ENCODE peak calls at places on chromosomes 6 and 20, in ten cellular contexts. H is heart left ventricle; M is breast epithelium; L is mammary epithelial cell; O is lung; F is transverse colon; P is IMR-90; X is BJ; G is CD8-positive, alpha-beta T cell; Y is prostate gland. Z is an unnamed sample.

GRCh38 chr6:42783177-42783875 is 1.5 kb downstream of the BICRAL start:
- DNase-seq in O (peak; percentile 79), L (peak; percentile 57), M (peak; percentile 62), H (peak; percentile 75), G (peak; percentile 71), X (no peak), F (peak; percentile 77), P (peak; percentile 59), Y (peak; percentile 68), Z (no peak)

GRCh38 chr6:135383766-135384165 is 113.8 kb downstream of the AHI1 start:
- DNase-seq in G (no peak), L (no peak), Y (no peak), P (no peak), O (no peak), M (no peak), H (no peak), X (no peak), F (no peak), Z (no peak)

GRCh38 chr6:135322427-135323201 is 141.5 kb downstream of the MYB start:
- DNase-seq in F (no peak), Y (no peak), L (no peak), O (no peak), H (no peak), P (no peak), M (no peak), G (no peak), X (no peak), Z (no peak)

GRCh38 chr20:16189371-16189770 is 383.9 kb downstream of the KIF16B start:
- DNase-seq in X (no peak), Y (no peak), M (no peak), L (no peak), P (no peak), F (no peak), G (no peak), O (no peak), H (no peak), Z (no peak)

GRCh38 chr20:24289737-24290481 is 179.5 kb upstream of the SYNDIG1 start:
- DNase-seq in F (no peak), H (no peak), O (no peak), L (no peak), X (no peak), G (no peak), M (no peak), P (no peak), Y (no peak), Z (no peak)

GRCh38 chr6:10310826-10311225 is 104.0 kb downstream of the TFAP2A start:
- DNase-seq in P (no peak), X (no peak), O (no peak), F (no peak), M (peak; percentile 28), L (peak; percentile 20), G (no peak), H (no peak), Y (peak; percentile 66), Z (peak; percentile 77)

GRCh38 chr6:139881728-139882211 is 507.3 kb upstream of the CITED2 start:
- DNase-seq in P (peak; percentile 53), M (no peak), Y (peak; percentile 34), O (no peak), H (no peak), F (peak; percentile 55), X (no peak), G (no peak), L (peak; percentile 30), Z (peak; percentile 45)

GRCh38 chr6:143271024-143271423 is 179.5 kb downstream of the ADAT2 start:
- DNase-seq in L (peak; percentile 80), P (peak; percentile 82), H (peak; percentile 53), X (no peak), O (no peak), M (no peak), G (no peak), Y (no peak), F (no peak), Z (peak; percentile 90)

DNA sequence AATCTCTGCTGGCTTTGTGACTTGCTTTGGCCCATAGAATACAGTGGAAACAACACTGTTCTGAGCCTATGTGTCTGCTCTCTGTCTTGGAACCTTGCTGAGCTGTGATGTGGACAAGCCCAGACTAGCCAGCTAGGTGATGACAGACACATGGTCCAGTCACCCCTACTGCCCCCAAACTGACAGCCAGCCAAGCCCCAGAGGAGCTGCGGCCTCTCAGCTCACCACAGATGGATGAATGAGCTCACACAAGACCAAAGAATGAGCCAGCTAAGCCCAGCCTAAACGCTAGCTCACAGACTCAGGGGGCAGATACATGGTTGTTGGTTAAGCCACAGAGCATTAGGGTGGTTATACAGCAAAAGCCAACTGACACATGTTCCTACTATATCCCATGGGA is 4.1 kb downstream of the AARS2 start:
- DNase-seq in H (peak; percentile 77), F (no peak), X (peak; percentile 8), G (no peak), P (peak; percentile 85), L (peak; percentile 96), O (no peak), Y (no peak), M (no peak), Z (peak; percentile 98)
- H3K36me3 ChIP-seq in H (peaks cover 77% of the 10 kb centered on the region), F (no peaks in the 10 kb centered on the region), X (peaks cover 38% of the 10 kb centered on the region), G (peaks cover 34% of the 10 kb centered on the region), P (peaks cover 53% of the 10 kb centered on the region), L (peaks cover 11% of the 10 kb centered on the region), O (no peaks in the 10 kb centered on the region), Y (peaks cover 15% of the 10 kb centered on the region), M (no peaks in the 10 kb centered on the region), Z (peaks cover 37% of the 10 kb centered on the region)

GRCh38 chr6:157393667-157394329 is 12.8 kb downstream of the ZDHHC14 start:
- DNase-seq in F (no peak), Y (no peak), M (no peak), G (no peak), X (no peak), O (no peak), H (no peak), L (no peak), P (no peak), Z (no peak)

GRCh38 chr6:157386454-157386853 is 5.5 kb downstream of the ZDHHC14 start:
- DNase-seq in P (no peak), G (no peak), O (no peak), H (no peak), Y (no peak), F (no peak), X (no peak), M (no peak), L (no peak), Z (no peak)

GRCh38 chr6:157388924-157389323 is 7.9 kb downstream of the ZDHHC14 start:
- DNase-seq in X (no peak), O (no peak), L (no peak), P (no peak), Y (no peak), F (no peak), M (no peak), G (no peak), H (no peak), Z (no peak)

GRCh38 chr6:157392927-157393666 is 12.1 kb downstream of the ZDHHC14 start:
- DNase-seq in X (no peak), M (no peak), O (no peak), Y (no peak), G (no peak), H (no peak), P (no peak), L (no peak), F (peak; percentile 62), Z (no peak)

GRCh38 chr6:157390273-157391060 is 9.5 kb downstream of the ZDHHC14 start:
- DNase-seq in H (no peak), G (no peak), F (no peak), M (no peak), L (no peak), O (no peak), X (no peak), Y (no peak), P (no peak), Z (no peak)
- H3K27me3 ChIP-seq in H (no peaks in the 10 kb centered on the region), G (no peaks in the 10 kb centered on the region), F (no peaks in the 10 kb centered on the region), M (no peaks in the 10 kb centered on the region), L (no peaks in the 10 kb centered on the region), O (no peaks in the 10 kb centered on the region), X (no peaks in the 10 kb centered on the region), Y (no peaks in the 10 kb centered on the region), P (no peaks in the 10 kb centered on the region), Z (no peaks in the 10 kb centered on the region)

GRCh38 chr6:110890288-110890687 is 15.7 kb downstream of the AMD1 start:
- DNase-seq in O (no peak), H (no peak), P (no peak), M (no peak), X (no peak), L (no peak), G (no peak), Y (no peak), F (no peak), Z (no peak)

GRCh38 chr6:110897433-110897832 is 22.8 kb downstream of the AMD1 start:
- DNase-seq in M (no peak), P (peak; percentile 47), X (no peak), G (no peak), F (no peak), H (no peak), L (no peak), O (no peak), Y (no peak), Z (no peak)

GRCh38 chr6:110900028-110900598 is 25.5 kb downstream of the AMD1 start:
- DNase-seq in F (no peak), G (no peak), Y (no peak), H (no peak), P (no peak), X (no peak), M (no peak), O (no peak), L (no peak), Z (no peak)

GRCh38 chr6:110898111-110898510 is 23.5 kb downstream of the AMD1 start:
- DNase-seq in L (no peak), M (no peak), H (no peak), O (no peak), G (no peak), P (no peak), X (no peak), Y (no peak), F (no peak), Z (no peak)

GRCh38 chr6:110895907-110896608 is 21.5 kb downstream of the AMD1 start:
- DNase-seq in P (no peak), X (no peak), H (no peak), M (no peak), Y (no peak), O (no peak), F (no peak), L (no peak), G (no peak), Z (no peak)
- H3K36me3 ChIP-seq in P (peaks cover 31% of the 10 kb centered on the region), X (peaks cover 10% of the 10 kb centered on the region), H (peaks cover 76% of the 10 kb centered on the region), M (no peaks in the 10 kb centered on the region), Y (peaks cover 21% of the 10 kb centered on the region), O (peaks cover 41% of the 10 kb centered on the region), F (no peaks in the 10 kb centered on the region), L (peaks cover 55% of the 10 kb centered on the region), G (peaks cover 32% of the 10 kb centered on the region), Z (peaks cover 14% of the 10 kb centered on the region)

DNA sequence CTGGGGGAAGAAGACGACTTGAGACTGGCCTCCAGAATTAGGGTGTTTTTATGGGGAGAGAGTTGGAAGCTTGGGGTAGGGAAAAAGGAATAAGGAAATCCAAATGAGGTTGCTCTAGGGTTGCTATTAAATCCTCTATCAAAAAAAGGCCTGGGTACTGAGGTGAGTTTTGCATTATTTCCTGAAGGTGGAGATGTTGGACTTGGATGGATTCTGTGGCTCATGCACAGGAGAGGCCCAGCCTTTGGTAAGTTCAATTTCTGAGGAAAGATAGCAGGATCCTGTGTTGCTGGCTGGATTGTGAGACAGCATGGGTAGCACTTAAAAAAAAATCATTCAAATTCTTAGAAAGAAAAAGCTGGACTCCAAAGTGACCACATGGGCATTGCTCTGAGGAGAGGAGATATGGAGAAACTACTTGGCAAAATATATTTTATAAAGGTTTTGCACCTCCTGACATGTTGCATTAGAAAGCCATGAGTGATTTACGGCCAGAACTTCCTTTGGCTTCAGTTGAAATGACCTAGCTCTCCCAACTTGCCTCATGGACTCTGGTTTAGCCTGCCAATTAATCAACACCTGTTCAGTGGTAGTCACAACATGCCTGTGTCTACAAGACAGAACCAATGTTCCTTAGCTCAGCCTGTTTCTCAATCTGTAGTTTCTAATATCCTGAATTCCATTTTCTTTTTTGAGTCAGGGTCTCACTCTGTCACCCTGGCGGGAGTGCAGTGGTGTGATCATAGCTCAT is 152.1 kb upstream of the RALGAPA2 start:
- DNase-seq in O (no peak), L (peak; percentile 17), M (no peak), H (no peak), P (no peak), X (no peak), Y (no peak), F (no peak), G (no peak), Z (peak; percentile 28)
- H3K27me3 ChIP-seq in O (no peaks in the 10 kb centered on the region), L (no peaks in the 10 kb centered on the region), M (peaks cover 2% of the 10 kb centered on the region), H (no peaks in the 10 kb centered on the region), P (no peaks in the 10 kb centered on the region), X (no peaks in the 10 kb centered on the region), Y (peaks cover 4% of the 10 kb centered on the region), F (peaks cover 7% of the 10 kb centered on the region), G (no peaks in the 10 kb centered on the region), Z (no peaks in the 10 kb centered on the region)